ENCODE peak calls at places on chromosomes 7 and 10, in ten cellular contexts. One of them, this sample, is unnamed.

GRCh38 chr10:133167693-133168616 is 7.9 kb downstream of the KNDC1 start:
- DNase-seq in suprapubic skin: peak; percentile 76
- DNase-seq in prostate gland: no peak
- DNase-seq in K562: no peak
- DNase-seq in sigmoid colon: peak; percentile 57
- DNase-seq in esophagus muscularis mucosa: no peak
- DNase-seq in spleen: no peak
- DNase-seq in endothelial cell of umbilical vein: no peak
- DNase-seq in stomach: no peak
- DNase-seq in Panc1: no peak
- DNase-seq in this sample: no peak

GRCh38 chr10:89206402-89207180 is 526 bp downstream of the CH25H start:
- DNase-seq in suprapubic skin: peak; percentile 79
- DNase-seq in prostate gland: peak; percentile 13
- DNase-seq in K562: no peak
- DNase-seq in sigmoid colon: peak; percentile 74
- DNase-seq in esophagus muscularis mucosa: peak; percentile 92
- DNase-seq in spleen: peak; percentile 85
- DNase-seq in endothelial cell of umbilical vein: no peak
- DNase-seq in stomach: peak; percentile 26
- DNase-seq in Panc1: no peak
- DNase-seq in this sample: peak; percentile 18

GRCh38 chr10:5613481-5613880 is 52.9 kb downstream of the ASB13 start:
- DNase-seq in suprapubic skin: no peak
- DNase-seq in prostate gland: no peak
- DNase-seq in K562: no peak
- DNase-seq in sigmoid colon: no peak
- DNase-seq in esophagus muscularis mucosa: no peak
- DNase-seq in spleen: no peak
- DNase-seq in endothelial cell of umbilical vein: no peak
- DNase-seq in stomach: no peak
- DNase-seq in Panc1: no peak
- DNase-seq in this sample: no peak

GRCh38 chr7:155306677-155307470 is 9.2 kb downstream of the INSIG1 start:
- DNase-seq in suprapubic skin: no peak
- DNase-seq in prostate gland: no peak
- DNase-seq in K562: no peak
- DNase-seq in sigmoid colon: no peak
- DNase-seq in esophagus muscularis mucosa: no peak
- DNase-seq in spleen: no peak
- DNase-seq in endothelial cell of umbilical vein: no peak
- DNase-seq in stomach: peak; percentile 64
- DNase-seq in Panc1: no peak
- DNase-seq in this sample: no peak

GRCh38 chr10:124285587-124286527 is 132.9 kb downstream of the OAT start:
- DNase-seq in suprapubic skin: peak; percentile 34
- DNase-seq in prostate gland: no peak
- DNase-seq in K562: no peak
- DNase-seq in sigmoid colon: peak; percentile 41
- DNase-seq in esophagus muscularis mucosa: no peak
- DNase-seq in spleen: peak; percentile 58
- DNase-seq in endothelial cell of umbilical vein: no peak
- DNase-seq in stomach: peak; percentile 13
- DNase-seq in Panc1: no peak
- DNase-seq in this sample: no peak

GRCh38 chr10:87656431-87657072 is 3.1 kb upstream of the PAPSS2 start:
- DNase-seq in suprapubic skin: no peak
- DNase-seq in prostate gland: no peak
- DNase-seq in K562: peak; percentile 34
- DNase-seq in sigmoid colon: no peak
- DNase-seq in esophagus muscularis mucosa: no peak
- DNase-seq in spleen: no peak
- DNase-seq in endothelial cell of umbilical vein: peak; percentile 78
- DNase-seq in stomach: no peak
- DNase-seq in Panc1: no peak
- DNase-seq in this sample: no peak

GRCh38 chr7:111089822-111090426 is 1.0 kb upstream of the LRRN3 start:
- DNase-seq in suprapubic skin: no peak
- DNase-seq in prostate gland: no peak
- DNase-seq in K562: peak; percentile 67
- DNase-seq in sigmoid colon: no peak
- DNase-seq in esophagus muscularis mucosa: no peak
- DNase-seq in spleen: no peak
- DNase-seq in endothelial cell of umbilical vein: peak; percentile 54
- DNase-seq in stomach: no peak
- DNase-seq in Panc1: no peak
- DNase-seq in this sample: no peak

GRCh38 chr10:19815478-19816419 is 483 bp upstream of the PLXDC2 start:
- DNase-seq in suprapubic skin: peak; percentile 88
- DNase-seq in prostate gland: peak; percentile 79
- DNase-seq in K562: no peak
- DNase-seq in sigmoid colon: peak; percentile 91
- DNase-seq in esophagus muscularis mucosa: peak; percentile 96
- DNase-seq in spleen: peak; percentile 87
- DNase-seq in endothelial cell of umbilical vein: no peak
- DNase-seq in stomach: peak; percentile 35
- DNase-seq in Panc1: no peak
- DNase-seq in this sample: peak; percentile 78

GRCh38 chr7:77269360-77270075 is 69.9 kb upstream of the FGL2 start:
- DNase-seq in suprapubic skin: no peak
- DNase-seq in prostate gland: no peak
- DNase-seq in K562: no peak
- DNase-seq in sigmoid colon: no peak
- DNase-seq in esophagus muscularis mucosa: peak; percentile 53
- DNase-seq in spleen: no peak
- DNase-seq in endothelial cell of umbilical vein: no peak
- DNase-seq in stomach: no peak
- DNase-seq in Panc1: no peak
- DNase-seq in this sample: peak; percentile 46

GRCh38 chr10:93440591-93441012 is 41.5 kb downstream of the MYOF start:
- DNase-seq in suprapubic skin: no peak
- DNase-seq in prostate gland: no peak
- DNase-seq in K562: no peak
- DNase-seq in sigmoid colon: peak; percentile 64
- DNase-seq in esophagus muscularis mucosa: no peak
- DNase-seq in spleen: no peak
- DNase-seq in endothelial cell of umbilical vein: no peak
- DNase-seq in stomach: no peak
- DNase-seq in Panc1: no peak
- DNase-seq in this sample: no peak

GRCh38 chr7:50560865-50561351 is 4.3 kb downstream of the DDC start:
- DNase-seq in suprapubic skin: no peak
- DNase-seq in prostate gland: no peak
- DNase-seq in K562: no peak
- DNase-seq in sigmoid colon: no peak
- DNase-seq in esophagus muscularis mucosa: no peak
- DNase-seq in spleen: no peak
- DNase-seq in endothelial cell of umbilical vein: no peak
- DNase-seq in stomach: no peak
- DNase-seq in Panc1: no peak
- DNase-seq in this sample: no peak
- TF ChIP-seq POLR2AphosphoS5 in suprapubic skin: no peak
- TF ChIP-seq POLR2AphosphoS5 in prostate gland: no peak
- TF ChIP-seq POLR2AphosphoS5 in K562: no peak
- TF ChIP-seq POLR2AphosphoS5 in sigmoid colon: no peak
- TF ChIP-seq POLR2AphosphoS5 in esophagus muscularis mucosa: no peak
- TF ChIP-seq POLR2AphosphoS5 in spleen: no peak
- TF ChIP-seq POLR2AphosphoS5 in endothelial cell of umbilical vein: no peak
- TF ChIP-seq POLR2AphosphoS5 in stomach: no peak
- TF ChIP-seq POLR2AphosphoS5 in Panc1: no peak
- TF ChIP-seq POLR2AphosphoS5 in this sample: no peak

DNA sequence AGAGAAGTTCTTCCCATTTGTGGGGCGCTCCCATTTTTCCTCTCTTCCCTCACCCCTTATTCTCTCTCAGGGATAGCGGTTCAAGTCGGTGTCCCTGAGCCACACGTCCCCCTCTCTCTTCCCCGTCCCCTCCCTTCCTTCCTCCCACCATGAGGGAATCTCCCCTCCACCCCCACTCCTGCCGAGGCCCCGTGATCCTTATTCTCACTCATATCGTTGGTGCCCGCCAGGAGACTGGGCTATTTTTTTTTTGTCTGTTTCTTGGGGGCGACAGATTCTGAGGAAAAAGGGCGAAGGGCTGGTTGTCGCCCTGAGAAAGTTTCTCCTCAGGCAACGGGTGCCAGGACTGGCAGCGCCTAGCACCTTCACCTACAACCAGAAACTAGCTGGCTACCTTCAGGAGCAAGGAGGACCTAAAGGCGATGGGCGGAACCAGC is 723 bp downstream of the ZCWPW1 start:
- DNase-seq in suprapubic skin: no peak
- DNase-seq in prostate gland: no peak
- DNase-seq in K562: no peak
- DNase-seq in sigmoid colon: no peak
- DNase-seq in esophagus muscularis mucosa: no peak
- DNase-seq in spleen: no peak
- DNase-seq in endothelial cell of umbilical vein: no peak
- DNase-seq in stomach: no peak
- DNase-seq in Panc1: no peak
- DNase-seq in this sample: no peak
- H3K4me3 ChIP-seq in suprapubic skin: peak overlapping the region; percentile 96
- H3K4me3 ChIP-seq in prostate gland: peak overlapping the region; percentile 94
- H3K4me3 ChIP-seq in K562: no peak overlapping the region
- H3K4me3 ChIP-seq in sigmoid colon: no peak overlapping the region
- H3K4me3 ChIP-seq in esophagus muscularis mucosa: peak overlapping the region; percentile 85
- H3K4me3 ChIP-seq in spleen: peak overlapping the region; percentile 77
- H3K4me3 ChIP-seq in endothelial cell of umbilical vein: no peak overlapping the region
- H3K4me3 ChIP-seq in stomach: peak overlapping the region; percentile 99
- H3K4me3 ChIP-seq in Panc1: peak overlapping the region; percentile 66
- H3K4me3 ChIP-seq in this sample: peak overlapping the region; percentile 87

GRCh38 chr7:12683678-12684077 is 3.8 kb upstream of the ARL4A start:
- DNase-seq in suprapubic skin: no peak
- DNase-seq in prostate gland: no peak
- DNase-seq in K562: no peak
- DNase-seq in sigmoid colon: no peak
- DNase-seq in esophagus muscularis mucosa: no peak
- DNase-seq in spleen: no peak
- DNase-seq in endothelial cell of umbilical vein: peak; percentile 44
- DNase-seq in stomach: no peak
- DNase-seq in Panc1: no peak
- DNase-seq in this sample: no peak

GRCh38 chr7:12684186-12684585 is 3.2 kb upstream of the ARL4A start:
- DNase-seq in suprapubic skin: no peak
- DNase-seq in prostate gland: no peak
- DNase-seq in K562: no peak
- DNase-seq in sigmoid colon: no peak
- DNase-seq in esophagus muscularis mucosa: no peak
- DNase-seq in spleen: no peak
- DNase-seq in endothelial cell of umbilical vein: no peak
- DNase-seq in stomach: no peak
- DNase-seq in Panc1: no peak
- DNase-seq in this sample: no peak

GRCh38 chr7:12685550-12685949 is 1.9 kb upstream of the ARL4A start:
- DNase-seq in suprapubic skin: no peak
- DNase-seq in prostate gland: no peak
- DNase-seq in K562: no peak
- DNase-seq in sigmoid colon: no peak
- DNase-seq in esophagus muscularis mucosa: no peak
- DNase-seq in spleen: no peak
- DNase-seq in endothelial cell of umbilical vein: peak; percentile 70
- DNase-seq in stomach: no peak
- DNase-seq in Panc1: no peak
- DNase-seq in this sample: no peak

GRCh38 chr7:12686234-12686893 is 1.1 kb upstream of the ARL4A start:
- DNase-seq in suprapubic skin: peak; percentile 96
- DNase-seq in prostate gland: peak; percentile 81
- DNase-seq in K562: peak; percentile 84
- DNase-seq in sigmoid colon: peak; percentile 95
- DNase-seq in esophagus muscularis mucosa: peak; percentile 96
- DNase-seq in spleen: peak; percentile 99
- DNase-seq in endothelial cell of umbilical vein: peak; percentile 90
- DNase-seq in stomach: peak; percentile 92
- DNase-seq in Panc1: peak; percentile 97
- DNase-seq in this sample: peak; percentile 97

DNA sequence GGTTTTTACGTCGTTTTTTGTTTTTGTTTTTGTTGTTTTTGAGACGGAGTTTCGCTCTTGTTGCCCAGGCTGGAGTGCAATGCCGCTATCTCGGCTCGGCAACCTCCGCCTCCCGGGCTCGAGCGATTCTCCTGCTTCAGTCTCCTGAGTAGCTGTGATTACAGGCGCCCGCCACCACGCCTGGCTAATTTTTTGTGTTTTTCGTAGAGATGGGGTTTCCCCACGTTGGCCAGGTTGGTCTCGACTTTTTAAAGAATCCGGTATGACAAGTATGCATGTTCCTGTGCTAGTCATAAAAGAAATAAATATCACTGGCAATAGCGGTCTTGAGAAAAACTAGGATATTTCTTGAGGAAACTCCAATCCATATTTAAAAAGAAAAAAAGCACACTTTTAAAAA is 2.7 kb upstream of the ARL4A start:
- DNase-seq in suprapubic skin: no peak
- DNase-seq in prostate gland: no peak
- DNase-seq in K562: no peak
- DNase-seq in sigmoid colon: no peak
- DNase-seq in esophagus muscularis mucosa: no peak
- DNase-seq in spleen: no peak
- DNase-seq in endothelial cell of umbilical vein: no peak
- DNase-seq in stomach: no peak
- DNase-seq in Panc1: no peak
- DNase-seq in this sample: no peak
- TF ChIP-seq POLR2AphosphoS5 in suprapubic skin: no peak
- TF ChIP-seq POLR2AphosphoS5 in prostate gland: no peak
- TF ChIP-seq POLR2AphosphoS5 in K562: no peak
- TF ChIP-seq POLR2AphosphoS5 in sigmoid colon: no peak
- TF ChIP-seq POLR2AphosphoS5 in esophagus muscularis mucosa: no peak
- TF ChIP-seq POLR2AphosphoS5 in spleen: no peak
- TF ChIP-seq POLR2AphosphoS5 in endothelial cell of umbilical vein: no peak
- TF ChIP-seq POLR2AphosphoS5 in stomach: no peak
- TF ChIP-seq POLR2AphosphoS5 in Panc1: no peak
- TF ChIP-seq POLR2AphosphoS5 in this sample: no peak

GRCh38 chr10:78035025-78035424 is 1.4 kb downstream of the RPS24 start:
- DNase-seq in suprapubic skin: no peak
- DNase-seq in prostate gland: no peak
- DNase-seq in K562: no peak
- DNase-seq in sigmoid colon: no peak
- DNase-seq in esophagus muscularis mucosa: no peak
- DNase-seq in spleen: no peak
- DNase-seq in endothelial cell of umbilical vein: peak; percentile 40
- DNase-seq in stomach: no peak
- DNase-seq in Panc1: no peak
- DNase-seq in this sample: no peak

GRCh38 chr10:78033623-78034470 is at the start of gene RPS24:
- DNase-seq in suprapubic skin: peak; percentile 97
- DNase-seq in prostate gland: peak; percentile 97
- DNase-seq in K562: peak; percentile 95
- DNase-seq in sigmoid colon: peak; percentile 98
- DNase-seq in esophagus muscularis mucosa: peak; percentile 99
- DNase-seq in spleen: peak; percentile 97
- DNase-seq in endothelial cell of umbilical vein: peak; percentile 98
- DNase-seq in stomach: peak; percentile 97
- DNase-seq in Panc1: peak; percentile 97
- DNase-seq in this sample: peak; percentile 96

GRCh38 chr10:78038105-78038504 is 4.4 kb downstream of the RPS24 start:
- DNase-seq in suprapubic skin: no peak
- DNase-seq in prostate gland: no peak
- DNase-seq in K562: no peak
- DNase-seq in sigmoid colon: no peak
- DNase-seq in esophagus muscularis mucosa: no peak
- DNase-seq in spleen: no peak
- DNase-seq in endothelial cell of umbilical vein: peak; percentile 40
- DNase-seq in stomach: no peak
- DNase-seq in Panc1: no peak
- DNase-seq in this sample: no peak

GRCh38 chr10:78035933-78036583 is 2.4 kb downstream of the RPS24 start:
- DNase-seq in suprapubic skin: no peak
- DNase-seq in prostate gland: no peak
- DNase-seq in K562: no peak
- DNase-seq in sigmoid colon: no peak
- DNase-seq in esophagus muscularis mucosa: no peak
- DNase-seq in spleen: no peak
- DNase-seq in endothelial cell of umbilical vein: no peak
- DNase-seq in stomach: no peak
- DNase-seq in Panc1: no peak
- DNase-seq in this sample: no peak

GRCh38 chr10:78035437-78035836 is 1.8 kb downstream of the RPS24 start:
- DNase-seq in suprapubic skin: no peak
- DNase-seq in prostate gland: no peak
- DNase-seq in K562: no peak
- DNase-seq in sigmoid colon: no peak
- DNase-seq in esophagus muscularis mucosa: no peak
- DNase-seq in spleen: no peak
- DNase-seq in endothelial cell of umbilical vein: no peak
- DNase-seq in stomach: no peak
- DNase-seq in Panc1: no peak
- DNase-seq in this sample: no peak
- H3K4me3 ChIP-seq in suprapubic skin: no peak overlapping the region
- H3K4me3 ChIP-seq in prostate gland: no peak overlapping the region
- H3K4me3 ChIP-seq in K562: peak overlapping the region; percentile 72
- H3K4me3 ChIP-seq in sigmoid colon: no peak overlapping the region
- H3K4me3 ChIP-seq in esophagus muscularis mucosa: no peak overlapping the region
- H3K4me3 ChIP-seq in spleen: no peak overlapping the region
- H3K4me3 ChIP-seq in endothelial cell of umbilical vein: peak overlapping the region; percentile 91
- H3K4me3 ChIP-seq in stomach: no peak overlapping the region
- H3K4me3 ChIP-seq in Panc1: peak overlapping the region; percentile 87
- H3K4me3 ChIP-seq in this sample: no peak overlapping the region

This sample was measured in transverse colon.